ENCODE peak calls at places on chromosomes 4 and X, in seven cellular contexts. G is ovary, Q is H9, E is brain microvascular endothelial cell, O is heart right ventricle, Z is heart left ventricle, L is suprapubic skin. M is an unnamed sample. For H3K27me3, the result is how much of the 10 kb centered on the place peaks cover.

GRCh38 chrX:74519870-74520269 is 94.6 kb downstream of the RLIM start:
- DNase-seq in G (no peak), Z (peak), E (no peak), O (no peak), Q (no peak), L (no peak), M (no peak)

GRCh38 chr4:48635310-48635709 is 144.8 kb downstream of the FRYL start:
- DNase-seq in E (no peak), Q (no peak), O (no peak), G (no peak), L (no peak), Z (no peak), M (no peak)

GRCh38 chr4:105526656-105527055 is 25.8 kb upstream of the ARHGEF38 start:
- DNase-seq in E (no peak), G (no peak), L (no peak), Q (no peak), O (no peak), Z (no peak), M (no peak)

GRCh38 chr4:53818112-53818511 is 226.8 kb upstream of the LNX1 start:
- DNase-seq in O (no peak), Q (no peak), G (no peak), E (no peak), L (no peak), Z (no peak), M (no peak)

GRCh38 chr4:107989537-107990386 is at the start of gene HADH:
- DNase-seq in L (peak), O (peak), G (peak), E (peak), Q (peak), Z (peak), M (peak)

GRCh38 chr4:7049295-7049694 is 6.1 kb downstream of the TADA2B start:
- DNase-seq in Z (no peak), L (no peak), O (no peak), G (peak), E (no peak), Q (no peak), M (no peak)

GRCh38 chr4:7027913-7028312 is 15.3 kb upstream of the TADA2B start:
- DNase-seq in G (no peak), Z (no peak), Q (no peak), E (no peak), O (no peak), L (no peak), M (no peak)

GRCh38 chr4:8700576-8700975 is 108.0 kb downstream of the CPZ start:
- DNase-seq in G (no peak), L (no peak), O (no peak), Q (peak), Z (no peak), E (no peak), M (no peak)

GRCh38 chrX:134753185-134754008 is 95.1 kb upstream of the PLAC1 start:
- DNase-seq in E (peak), O (no peak), G (no peak), Q (no peak), Z (no peak), L (no peak), M (no peak)
- TF ChIP-seq CTCF in E (peak), O (peak), G (peak), Q (peak), Z (peak), L (no peak), M (no peak)

GRCh38 chr4:148071009-148071408 is 339.1 kb downstream of the ARHGAP10 start:
- DNase-seq in O (no peak), E (no peak), Q (no peak), L (no peak), G (no peak), Z (no peak), M (no peak)

GRCh38 chr4:148067307-148067916 is 335.5 kb downstream of the ARHGAP10 start:
- DNase-seq in Q (no peak), E (no peak), Z (peak), L (no peak), G (no peak), O (no peak), M (no peak)

GRCh38 chr4:148069086-148070010 is 337.5 kb downstream of the ARHGAP10 start:
- DNase-seq in O (no peak), E (no peak), Q (no peak), G (no peak), L (no peak), Z (no peak), M (no peak)

GRCh38 chr4:148065069-148065468 is 333.2 kb downstream of the ARHGAP10 start:
- DNase-seq in G (no peak), Z (no peak), O (no peak), Q (no peak), E (peak), L (no peak), M (no peak)

GRCh38 chr4:148068065-148068911 is 336.4 kb downstream of the ARHGAP10 start:
- DNase-seq in Q (peak), G (no peak), Z (no peak), O (no peak), L (no peak), E (no peak), M (no peak)
- H3K27ac ChIP-seq in Q (no peak), G (no peak), Z (no peak), O (no peak), L (no peak), E (no peak), M (no peak)

GRCh38 chrX:152202886-152203285 is 64.5 kb upstream of the MAGEA10 start:
- DNase-seq in G (no peak), L (no peak), E (no peak), O (no peak), Z (no peak), Q (no peak), M (no peak)
- H3K27me3 ChIP-seq in G (under half), L (under half), E (under half), O (under half), Z (under half), Q (under half), M (under half)

DNA sequence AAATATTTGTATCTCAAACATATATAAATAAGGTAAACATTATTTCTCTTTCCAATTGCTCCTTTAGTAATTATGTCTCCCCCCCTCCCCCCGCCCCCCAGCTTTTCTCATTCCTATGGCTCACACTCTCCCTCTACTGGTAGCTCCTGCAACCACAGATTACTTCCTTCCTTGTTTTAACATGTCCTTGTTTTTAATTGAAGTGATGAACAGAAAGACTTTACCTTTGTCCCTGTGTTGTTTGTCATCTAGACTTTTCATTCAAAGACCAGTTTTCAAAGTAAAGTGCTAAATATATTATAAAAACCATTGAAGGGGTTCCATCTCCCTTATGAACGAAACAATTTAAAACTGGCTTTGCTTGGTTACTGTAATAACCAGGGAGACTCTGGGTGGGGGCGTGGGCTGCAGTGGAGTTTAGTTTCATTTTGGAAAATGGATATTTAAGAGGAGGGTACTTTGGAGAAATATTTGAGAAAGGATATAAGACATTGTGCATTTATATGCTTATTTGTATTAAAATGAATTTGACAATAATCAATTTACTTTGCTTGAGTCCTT is 352.9 kb downstream of the RAPGEF2 start:
- DNase-seq in O (peak), Q (no peak), E (peak), Z (no peak), L (no peak), G (no peak), M (no peak)
- TF ChIP-seq CTCF in O (peak), Q (peak), E (peak), Z (peak), L (no peak), G (no peak), M (peak)

GRCh38 chr4:25863347-25863784 is 578 bp upstream of the SEL1L3 start:
- DNase-seq in G (peak), Z (no peak), O (no peak), Q (peak), L (no peak), E (no peak), M (no peak)
- H3K27ac ChIP-seq in G (no peak), Z (no peak), O (no peak), Q (no peak), L (no peak), E (no peak), M (no peak)

GRCh38 chrX:17375361-17375630 is 296 bp downstream of the NHS start:
- DNase-seq in L (no peak), O (no peak), Z (peak), Q (peak), G (no peak), E (no peak), M (peak)
- H3K27me3 ChIP-seq in L (under half), O (under half), Z (under half), Q (under half), G (under half), E (under half), M (under half)

GRCh38 chr4:61837395-61837794 is 637.3 kb downstream of the ADGRL3 start:
- DNase-seq in O (no peak), G (no peak), E (no peak), Q (no peak), L (no peak), Z (no peak), M (no peak)
- TF ChIP-seq CTCF in O (no peak), G (no peak), E (no peak), Q (peak), L (no peak), Z (no peak), M (no peak)